ENCODE peak calls at places on chromosome 18, in six cellular contexts. B is iris pigment epithelial cell, C is activated gamma-delta T cell, G is frontal cortex, Y is GM04503, Q is Panc1. N is an unnamed sample.

GRCh38 chr18:78630356-78630755 is 349.3 kb upstream of the SALL3 start:
- DNase-seq in B (no peak), C (no peak), G (no peak), Y (no peak), Q (no peak), N (no peak)

GRCh38 chr18:27202771-27203170 is 17.7 kb upstream of the CHST9 start:
- DNase-seq in B (peak), C (no peak), G (no peak), Y (no peak), Q (no peak), N (no peak)

GRCh38 chr18:2948038-2948437 is 64.9 kb downstream of the LPIN2 start:
- DNase-seq in B (peak), C (no peak), G (no peak), Y (no peak), Q (no peak), N (peak)

GRCh38 chr18:31206787-31207381 is 44.2 kb upstream of the DSC1 start:
- DNase-seq in B (no peak), C (no peak), G (no peak), Y (no peak), Q (peak), N (no peak)

GRCh38 chr18:68439672-68440071 is 275.2 kb downstream of the TMX3 start:
- DNase-seq in B (no peak), C (no peak), G (no peak), Y (no peak), Q (no peak), N (no peak)

GRCh38 chr18:45386256-45386655 is 229.0 kb upstream of the SLC14A2 start:
- DNase-seq in B (peak), C (no peak), G (no peak), Y (no peak), Q (no peak), N (peak)

GRCh38 chr18:61892683-61893303 is at the start of gene RNF152:
- DNase-seq in B (peak), C (peak), G (peak), Y (no peak), Q (no peak), N (peak)

GRCh38 chr18:79485788-79486355 is 90.1 kb downstream of the NFATC1 start:
- DNase-seq in B (peak), C (no peak), G (no peak), Y (peak), Q (no peak), N (peak)

GRCh38 chr18:74489631-74490030 is 6.5 kb upstream of the CNDP2 start:
- DNase-seq in B (peak), C (no peak), G (no peak), Y (peak), Q (no peak), N (peak)

GRCh38 chr18:60555629-60556028 is 183.1 kb upstream of the MC4R start:
- DNase-seq in B (no peak), C (no peak), G (no peak), Y (no peak), Q (no peak), N (no peak)

N was measured in EL.